ENCODE peak calls at places on chromosome X, in six cellular contexts. F, X, K, M, R and C are unnamed samples.

GRCh38 chrX:56219702-56220101 is 12.5 kb upstream of the KLF8 start:
- DNase-seq in F (no peak), M (peak; percentile 1), K (no peak), X (no peak), R (peak; percentile 0), C (no peak)

GRCh38 chrX:37786666-37787337 is 6.9 kb downstream of the CYBB start:
- DNase-seq in F (no peak), K (peak; percentile 22), M (no peak), R (no peak), X (no peak), C (no peak)

GRCh38 chrX:21176927-21177571 is 197.2 kb upstream of the CNKSR2 start:
- DNase-seq in M (no peak), F (no peak), K (no peak), X (no peak), R (no peak), C (no peak)

GRCh38 chrX:81202413-81202794 is 502 bp downstream of the SH3BGRL start:
- DNase-seq in R (no peak), M (peak; percentile 46), F (no peak), X (no peak), K (no peak), C (no peak)

GRCh38 chrX:78643874-78644273 is 15.3 kb downstream of the RTL3 start:
- DNase-seq in R (no peak), X (no peak), F (no peak), M (no peak), K (no peak), C (no peak)

GRCh38 chrX:105910563-105911105 is 88.3 kb downstream of the NRK start:
- DNase-seq in K (no peak), R (no peak), X (no peak), F (no peak), M (no peak), C (no peak)

GRCh38 chrX:48540015-48540350 is 469 bp downstream of the TBC1D25 start:
- DNase-seq in R (peak; percentile 8), M (peak; percentile 50), F (peak; percentile 51), K (peak; percentile 73), X (peak; percentile 55), C (no peak)

GRCh38 chrX:24619647-24620046 is 27.5 kb downstream of the PCYT1B start:
- DNase-seq in X (no peak), F (no peak), R (peak; percentile 36), K (no peak), M (no peak), C (no peak)

GRCh38 chrX:2673611-2674010 is 17.5 kb upstream of the CD99 start:
- DNase-seq in X (no peak), F (no peak), R (no peak), K (no peak), M (no peak), C (no peak)

GRCh38 chrX:110420771-110421498 is 62.3 kb downstream of the RTL9 start:
- DNase-seq in R (no peak), F (no peak), K (peak; percentile 35), M (no peak), X (peak; percentile 13), C (no peak)

GRCh38 chrX:40099046-40099968 is 1.5 kb upstream of the BCOR start:
- DNase-seq in M (no peak), K (peak; percentile 67), F (peak; percentile 64), R (no peak), X (peak; percentile 28), C (peak; percentile 63)

GRCh38 chrX:19865567-19866363 is 21.6 kb downstream of the SH3KBP1 start:
- DNase-seq in M (no peak), F (no peak), R (no peak), X (no peak), K (no peak), C (no peak)

GRCh38 chrX:19864736-19865135 is 22.7 kb downstream of the SH3KBP1 start:
- DNase-seq in X (no peak), R (no peak), M (no peak), K (no peak), F (no peak), C (no peak)

GRCh38 chrX:19867411-19867732 is 20.0 kb downstream of the SH3KBP1 start:
- DNase-seq in K (no peak), M (no peak), F (no peak), R (no peak), X (no peak), C (no peak)

GRCh38 chrX:19867938-19868337 is 19.5 kb downstream of the SH3KBP1 start:
- DNase-seq in F (no peak), X (no peak), R (no peak), K (no peak), M (no peak), C (no peak)

GRCh38 chrX:19866626-19867410 is 20.6 kb downstream of the SH3KBP1 start:
- DNase-seq in F (no peak), R (no peak), X (no peak), M (peak; percentile 51), K (no peak), C (no peak)
- TF ChIP-seq JUN in F (no peak), R (no peak), X (no peak), M (no peak), K (no peak), C (no peak)

DNA sequence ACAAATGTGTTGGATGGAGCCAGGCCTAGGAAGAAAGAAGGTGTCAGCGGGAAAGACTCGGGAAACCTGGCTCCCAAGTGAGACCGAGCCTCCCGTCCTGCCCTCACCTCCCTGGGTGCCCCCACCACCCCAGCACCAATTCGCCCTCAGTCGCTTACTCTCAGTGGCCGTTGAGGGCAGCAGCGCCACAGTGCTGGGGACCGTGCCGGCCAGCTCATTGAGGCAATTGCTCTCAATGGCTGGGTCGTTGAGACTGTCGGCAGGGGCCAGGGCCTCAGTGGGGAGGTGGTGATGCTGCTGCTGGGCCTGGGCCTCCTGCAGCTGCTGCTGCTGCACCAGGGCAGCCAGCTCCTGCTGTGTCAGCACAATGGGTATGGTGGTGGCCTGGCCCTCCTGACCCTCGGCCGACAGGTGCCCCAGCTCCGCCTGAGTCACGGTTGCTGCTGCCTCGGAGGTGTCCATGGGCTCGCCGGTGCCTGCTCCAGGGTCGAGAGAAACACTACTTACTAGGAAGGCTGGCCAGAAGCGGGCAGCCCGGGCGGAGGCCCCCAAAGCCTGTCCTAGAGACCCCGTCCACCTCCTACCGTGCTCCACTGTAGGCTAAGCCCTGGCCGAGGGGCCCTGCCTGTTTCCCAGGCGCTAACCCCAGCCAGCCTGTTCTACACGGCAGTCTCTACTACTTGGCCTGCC is 7.4 kb upstream of the RENBP start:
- DNase-seq in K (no peak), M (no peak), X (no peak), R (no peak), F (no peak), C (no peak)
- TF ChIP-seq JUN in K (no peak), M (no peak), X (no peak), R (no peak), F (no peak), C (no peak)

GRCh38 chrX:17588303-17588702 is 149.0 kb upstream of the SCML1 start:
- DNase-seq in K (no peak), F (no peak), M (no peak), X (no peak), R (no peak), C (no peak)

GRCh38 chrX:17591741-17592110 is 145.6 kb upstream of the SCML1 start:
- DNase-seq in K (no peak), F (no peak), X (no peak), M (peak; percentile 89), R (no peak), C (no peak)

GRCh38 chrX:17592117-17592516 is 145.2 kb upstream of the SCML1 start:
- DNase-seq in X (no peak), R (no peak), M (peak; percentile 53), K (no peak), F (no peak), C (no peak)

GRCh38 chrX:17587352-17587751 is 149.9 kb upstream of the SCML1 start:
- DNase-seq in F (no peak), M (no peak), R (no peak), K (no peak), X (no peak), C (no peak)

DNA sequence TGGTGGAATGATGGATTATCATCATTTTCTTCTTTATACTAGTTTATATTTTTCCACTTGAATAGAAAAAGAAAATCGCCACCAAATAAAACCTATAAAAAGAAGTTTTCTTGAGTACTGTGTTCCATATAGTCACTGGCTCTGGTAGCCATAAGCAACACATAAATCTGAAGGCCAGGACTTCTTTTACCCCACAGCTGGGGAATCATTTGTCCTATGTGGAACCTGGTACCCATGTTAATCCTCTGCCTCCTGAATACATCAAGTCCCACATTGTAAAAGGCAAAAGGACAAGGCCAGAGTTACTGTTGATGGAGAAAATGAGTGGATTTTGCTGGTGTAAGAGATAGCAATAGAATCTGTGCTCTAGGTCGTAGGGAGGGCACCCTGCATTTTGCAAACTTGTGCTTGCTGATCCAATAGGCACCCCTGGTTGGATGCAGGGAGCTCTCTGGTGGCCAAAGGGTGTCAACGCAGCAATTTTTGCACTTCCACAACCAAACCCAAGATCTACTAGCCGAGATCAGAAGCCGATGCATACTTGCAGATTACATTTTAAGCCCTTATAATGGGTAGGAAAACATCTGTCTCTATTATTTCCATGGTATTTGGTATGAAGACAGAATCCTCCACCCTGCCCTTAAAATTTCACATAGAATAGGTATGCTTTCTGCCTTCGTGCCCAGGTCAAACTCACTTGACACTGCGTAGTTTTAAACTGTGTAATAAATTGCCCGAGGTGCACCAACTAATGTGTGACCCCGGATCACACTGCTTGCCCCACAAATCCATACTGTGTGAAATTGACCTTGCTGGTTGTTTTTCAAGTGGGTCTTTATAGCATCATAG is 146.2 kb upstream of the SCML1 start:
- DNase-seq in F (peak; percentile 57), X (peak; percentile 28), M (peak; percentile 77), K (peak; percentile 31), R (peak; percentile 3), C (peak; percentile 36)
- TF ChIP-seq JUN in F (no peak), X (no peak), M (no peak), K (no peak), R (no peak), C (no peak)

GRCh38 chrX:42748067-42748850 is 29.7 kb downstream of the PPP1R2C start:
- DNase-seq in K (no peak), R (no peak), M (peak; percentile 64), X (no peak), F (no peak), C (no peak)

GRCh38 chrX:42754582-42754981 is 23.4 kb downstream of the PPP1R2C start:
- DNase-seq in M (no peak), R (no peak), X (no peak), F (no peak), K (no peak), C (no peak)

GRCh38 chrX:42752730-42753129 is 25.2 kb downstream of the PPP1R2C start:
- DNase-seq in K (no peak), F (no peak), R (no peak), X (no peak), M (peak; percentile 94), C (no peak)

GRCh38 chrX:42754129-42754528 is 23.8 kb downstream of the PPP1R2C start:
- DNase-seq in K (no peak), F (no peak), X (no peak), M (no peak), R (no peak), C (no peak)

GRCh38 chrX:42751573-42751972 is 26.4 kb downstream of the PPP1R2C start:
- DNase-seq in F (no peak), R (no peak), X (no peak), M (no peak), K (no peak), C (no peak)
- TF ChIP-seq JUN in F (no peak), R (no peak), X (no peak), M (no peak), K (no peak), C (no peak)

GRCh38 chrX:12441376-12442128 is 303.3 kb downstream of the FRMPD4 start:
- DNase-seq in M (no peak), K (no peak), R (no peak), F (no peak), X (no peak), C (no peak)
- TF ChIP-seq JUN in M (no peak), K (no peak), R (no peak), F (no peak), X (no peak), C (no peak)